ENCODE peak calls at places on chromosome 12, in ten cellular contexts. One of them, this sample, is unnamed.

GRCh38 chr12:75979181-75979580 is 52.4 kb downstream of the PHLDA1 start:
- DNase-seq in CD4-positive, alpha-beta T cell: no peak
- DNase-seq in left ventricle myocardium inferior: no peak
- DNase-seq in foreskin keratinocyte: peak; percentile 88
- DNase-seq in right atrium auricular region: no peak
- DNase-seq in PC-9: no peak
- DNase-seq in H9: no peak
- DNase-seq in stomach: no peak
- DNase-seq in neural progenitor cell: no peak
- DNase-seq in IMR-90: peak; percentile 66
- DNase-seq in this sample: peak; percentile 46

GRCh38 chr12:795305-795704 is 42.9 kb downstream of the WNK1 start:
- DNase-seq in CD4-positive, alpha-beta T cell: no peak
- DNase-seq in left ventricle myocardium inferior: no peak
- DNase-seq in foreskin keratinocyte: no peak
- DNase-seq in right atrium auricular region: no peak
- DNase-seq in PC-9: no peak
- DNase-seq in H9: no peak
- DNase-seq in stomach: no peak
- DNase-seq in neural progenitor cell: no peak
- DNase-seq in IMR-90: no peak
- DNase-seq in this sample: no peak

GRCh38 chr12:112894128-112894527 is 12.6 kb upstream of the OAS1 start:
- DNase-seq in CD4-positive, alpha-beta T cell: no peak
- DNase-seq in left ventricle myocardium inferior: no peak
- DNase-seq in foreskin keratinocyte: no peak
- DNase-seq in right atrium auricular region: no peak
- DNase-seq in PC-9: no peak
- DNase-seq in H9: no peak
- DNase-seq in stomach: no peak
- DNase-seq in neural progenitor cell: no peak
- DNase-seq in IMR-90: no peak
- DNase-seq in this sample: no peak

GRCh38 chr12:128205758-128206157 is 61.2 kb upstream of the TMEM132C start:
- DNase-seq in CD4-positive, alpha-beta T cell: no peak
- DNase-seq in left ventricle myocardium inferior: no peak
- DNase-seq in foreskin keratinocyte: no peak
- DNase-seq in right atrium auricular region: no peak
- DNase-seq in PC-9: no peak
- DNase-seq in H9: no peak
- DNase-seq in stomach: no peak
- DNase-seq in neural progenitor cell: no peak
- DNase-seq in IMR-90: no peak
- DNase-seq in this sample: no peak

GRCh38 chr12:60489071-60489470 is 893.2 kb downstream of the SLC16A7 start:
- DNase-seq in CD4-positive, alpha-beta T cell: no peak
- DNase-seq in left ventricle myocardium inferior: no peak
- DNase-seq in foreskin keratinocyte: peak; percentile 40
- DNase-seq in right atrium auricular region: no peak
- DNase-seq in PC-9: no peak
- DNase-seq in H9: no peak
- DNase-seq in stomach: no peak
- DNase-seq in neural progenitor cell: no peak
- DNase-seq in IMR-90: peak; percentile 57
- DNase-seq in this sample: no peak

GRCh38 chr12:96445743-96446655 is 43.4 kb upstream of the CFAP54 start:
- DNase-seq in CD4-positive, alpha-beta T cell: peak; percentile 12
- DNase-seq in left ventricle myocardium inferior: no peak
- DNase-seq in foreskin keratinocyte: peak; percentile 100
- DNase-seq in right atrium auricular region: no peak
- DNase-seq in PC-9: peak; percentile 40
- DNase-seq in H9: no peak
- DNase-seq in stomach: no peak
- DNase-seq in neural progenitor cell: no peak
- DNase-seq in IMR-90: peak; percentile 99
- DNase-seq in this sample: peak; percentile 94

GRCh38 chr12:87311206-87311605 is 718.0 kb downstream of the C12orf50 start:
- DNase-seq in CD4-positive, alpha-beta T cell: no peak
- DNase-seq in left ventricle myocardium inferior: no peak
- DNase-seq in foreskin keratinocyte: no peak
- DNase-seq in right atrium auricular region: no peak
- DNase-seq in PC-9: no peak
- DNase-seq in H9: no peak
- DNase-seq in stomach: no peak
- DNase-seq in neural progenitor cell: no peak
- DNase-seq in IMR-90: peak; percentile 23
- DNase-seq in this sample: no peak

GRCh38 chr12:108677381-108677780 is 43.7 kb upstream of the SELPLG start:
- DNase-seq in CD4-positive, alpha-beta T cell: no peak
- DNase-seq in left ventricle myocardium inferior: no peak
- DNase-seq in foreskin keratinocyte: no peak
- DNase-seq in right atrium auricular region: no peak
- DNase-seq in PC-9: no peak
- DNase-seq in H9: no peak
- DNase-seq in stomach: no peak
- DNase-seq in neural progenitor cell: no peak
- DNase-seq in IMR-90: no peak
- DNase-seq in this sample: no peak

GRCh38 chr12:24198070-24198469 is 248.6 kb upstream of the SOX5 start:
- DNase-seq in CD4-positive, alpha-beta T cell: no peak
- DNase-seq in left ventricle myocardium inferior: no peak
- DNase-seq in foreskin keratinocyte: no peak
- DNase-seq in right atrium auricular region: no peak
- DNase-seq in PC-9: no peak
- DNase-seq in H9: no peak
- DNase-seq in stomach: no peak
- DNase-seq in neural progenitor cell: no peak
- DNase-seq in IMR-90: peak; percentile 47
- DNase-seq in this sample: no peak

GRCh38 chr12:12819752-12820311 is 6.7 kb downstream of the DDX47 start:
- DNase-seq in CD4-positive, alpha-beta T cell: no peak
- DNase-seq in left ventricle myocardium inferior: no peak
- DNase-seq in foreskin keratinocyte: peak; percentile 89
- DNase-seq in right atrium auricular region: no peak
- DNase-seq in PC-9: peak; percentile 86
- DNase-seq in H9: no peak
- DNase-seq in stomach: no peak
- DNase-seq in neural progenitor cell: no peak
- DNase-seq in IMR-90: peak; percentile 96
- DNase-seq in this sample: peak; percentile 78

GRCh38 chr12:124804011-124804621 is 59.5 kb downstream of the SCARB1 start:
- DNase-seq in CD4-positive, alpha-beta T cell: no peak
- DNase-seq in left ventricle myocardium inferior: no peak
- DNase-seq in foreskin keratinocyte: no peak
- DNase-seq in right atrium auricular region: no peak
- DNase-seq in PC-9: no peak
- DNase-seq in H9: peak; percentile 72
- DNase-seq in stomach: peak; percentile 75
- DNase-seq in neural progenitor cell: peak; percentile 27
- DNase-seq in IMR-90: peak; percentile 13
- DNase-seq in this sample: no peak

GRCh38 chr12:111244673-111245072 is 124.2 kb downstream of the PHETA1 start:
- DNase-seq in CD4-positive, alpha-beta T cell: no peak
- DNase-seq in left ventricle myocardium inferior: no peak
- DNase-seq in foreskin keratinocyte: no peak
- DNase-seq in right atrium auricular region: no peak
- DNase-seq in PC-9: no peak
- DNase-seq in H9: no peak
- DNase-seq in stomach: no peak
- DNase-seq in neural progenitor cell: no peak
- DNase-seq in IMR-90: no peak
- DNase-seq in this sample: no peak

GRCh38 chr12:96078281-96078761 is 42.9 kb upstream of the LTA4H start:
- DNase-seq in CD4-positive, alpha-beta T cell: no peak
- DNase-seq in left ventricle myocardium inferior: peak; percentile 60
- DNase-seq in foreskin keratinocyte: no peak
- DNase-seq in right atrium auricular region: peak; percentile 69
- DNase-seq in PC-9: no peak
- DNase-seq in H9: no peak
- DNase-seq in stomach: peak; percentile 29
- DNase-seq in neural progenitor cell: no peak
- DNase-seq in IMR-90: peak; percentile 15
- DNase-seq in this sample: no peak

DNA sequence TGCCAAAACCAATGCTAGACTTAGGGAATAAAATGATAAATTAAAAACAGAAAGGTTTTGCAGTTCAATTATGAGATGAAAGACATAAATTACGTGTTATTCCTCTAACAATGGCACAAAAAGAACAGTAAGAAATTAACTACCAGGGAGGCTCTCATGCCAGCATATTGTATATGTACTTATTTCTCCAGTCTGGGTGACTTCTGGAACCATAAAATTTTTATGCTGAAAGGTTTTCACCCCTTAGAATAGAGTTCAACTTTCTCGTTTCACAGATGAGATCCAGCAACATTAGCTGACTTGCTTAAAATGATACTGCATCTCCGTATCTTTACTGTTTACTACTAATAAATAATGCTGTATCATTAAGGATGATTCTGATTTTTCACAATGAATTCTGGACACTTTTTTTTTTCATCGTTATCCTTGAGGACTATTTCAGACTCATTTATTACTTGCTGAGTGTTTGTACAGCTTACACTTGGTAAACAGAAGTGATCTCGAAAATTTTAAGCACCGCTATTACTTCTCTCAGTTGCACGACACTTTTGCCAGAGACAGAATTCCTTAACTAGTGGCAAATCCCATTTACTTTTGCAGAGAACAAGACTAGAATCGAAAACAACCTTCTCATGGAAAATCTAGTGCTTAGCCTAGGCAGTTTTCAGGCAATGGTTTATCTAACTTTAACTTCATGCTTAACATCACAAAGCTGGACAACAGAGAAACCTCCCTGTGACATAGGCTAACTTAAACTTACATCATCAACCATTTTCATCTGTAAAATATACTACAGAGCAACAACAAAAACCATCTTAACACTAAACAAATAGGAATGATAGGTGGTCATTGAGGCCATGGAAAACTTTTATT is 2.7 kb downstream of the RSRC2 start:
- DNase-seq in CD4-positive, alpha-beta T cell: no peak
- DNase-seq in left ventricle myocardium inferior: no peak
- DNase-seq in foreskin keratinocyte: no peak
- DNase-seq in right atrium auricular region: no peak
- DNase-seq in PC-9: no peak
- DNase-seq in H9: no peak
- DNase-seq in stomach: no peak
- DNase-seq in neural progenitor cell: no peak
- DNase-seq in IMR-90: peak; percentile 12
- DNase-seq in this sample: no peak
- H3K27ac ChIP-seq in CD4-positive, alpha-beta T cell: no peak overlapping the region
- H3K27ac ChIP-seq in left ventricle myocardium inferior: no peak overlapping the region
- H3K27ac ChIP-seq in foreskin keratinocyte: peak overlapping the region; percentile 71
- H3K27ac ChIP-seq in right atrium auricular region: peak overlapping the region; percentile 61
- H3K27ac ChIP-seq in PC-9: peak overlapping the region; percentile 35
- H3K27ac ChIP-seq in H9: no peak overlapping the region
- H3K27ac ChIP-seq in stomach: peak overlapping the region; percentile 98
- H3K27ac ChIP-seq in neural progenitor cell: no peak overlapping the region
- H3K27ac ChIP-seq in IMR-90: peak overlapping the region; percentile 27
- H3K27ac ChIP-seq in this sample: peak overlapping the region; percentile 93

GRCh38 chr12:120479458-120479857 is 9.9 kb upstream of the SRSF9 start:
- DNase-seq in CD4-positive, alpha-beta T cell: no peak
- DNase-seq in left ventricle myocardium inferior: no peak
- DNase-seq in foreskin keratinocyte: no peak
- DNase-seq in right atrium auricular region: no peak
- DNase-seq in PC-9: no peak
- DNase-seq in H9: no peak
- DNase-seq in stomach: no peak
- DNase-seq in neural progenitor cell: peak; percentile 22
- DNase-seq in IMR-90: no peak
- DNase-seq in this sample: no peak
- H3K27ac ChIP-seq in CD4-positive, alpha-beta T cell: no peak overlapping the region
- H3K27ac ChIP-seq in left ventricle myocardium inferior: no peak overlapping the region
- H3K27ac ChIP-seq in foreskin keratinocyte: no peak overlapping the region
- H3K27ac ChIP-seq in right atrium auricular region: no peak overlapping the region
- H3K27ac ChIP-seq in PC-9: peak overlapping the region; percentile 16
- H3K27ac ChIP-seq in H9: no peak overlapping the region
- H3K27ac ChIP-seq in stomach: no peak overlapping the region
- H3K27ac ChIP-seq in neural progenitor cell: no peak overlapping the region
- H3K27ac ChIP-seq in IMR-90: no peak overlapping the region
- H3K27ac ChIP-seq in this sample: peak overlapping the region; percentile 35

GRCh38 chr12:54405573-54405972 is 13.5 kb downstream of the ITGA5 start:
- DNase-seq in CD4-positive, alpha-beta T cell: no peak
- DNase-seq in left ventricle myocardium inferior: no peak
- DNase-seq in foreskin keratinocyte: no peak
- DNase-seq in right atrium auricular region: no peak
- DNase-seq in PC-9: no peak
- DNase-seq in H9: no peak
- DNase-seq in stomach: no peak
- DNase-seq in neural progenitor cell: no peak
- DNase-seq in IMR-90: no peak
- DNase-seq in this sample: no peak

GRCh38 chr12:54401127-54401526 is 16.6 kb upstream of the ZNF385A start:
- DNase-seq in CD4-positive, alpha-beta T cell: no peak
- DNase-seq in left ventricle myocardium inferior: no peak
- DNase-seq in foreskin keratinocyte: no peak
- DNase-seq in right atrium auricular region: no peak
- DNase-seq in PC-9: no peak
- DNase-seq in H9: no peak
- DNase-seq in stomach: no peak
- DNase-seq in neural progenitor cell: no peak
- DNase-seq in IMR-90: no peak
- DNase-seq in this sample: no peak

GRCh38 chr12:54404061-54405004 is 14.7 kb downstream of the ITGA5 start:
- DNase-seq in CD4-positive, alpha-beta T cell: peak; percentile 56
- DNase-seq in left ventricle myocardium inferior: no peak
- DNase-seq in foreskin keratinocyte: no peak
- DNase-seq in right atrium auricular region: no peak
- DNase-seq in PC-9: peak; percentile 28
- DNase-seq in H9: peak; percentile 84
- DNase-seq in stomach: peak; percentile 68
- DNase-seq in neural progenitor cell: peak; percentile 84
- DNase-seq in IMR-90: peak; percentile 56
- DNase-seq in this sample: no peak

GRCh38 chr12:54407183-54407905 is 11.7 kb downstream of the ITGA5 start:
- DNase-seq in CD4-positive, alpha-beta T cell: no peak
- DNase-seq in left ventricle myocardium inferior: no peak
- DNase-seq in foreskin keratinocyte: no peak
- DNase-seq in right atrium auricular region: no peak
- DNase-seq in PC-9: no peak
- DNase-seq in H9: no peak
- DNase-seq in stomach: no peak
- DNase-seq in neural progenitor cell: no peak
- DNase-seq in IMR-90: no peak
- DNase-seq in this sample: no peak

GRCh38 chr12:54405106-54405505 is 14.0 kb downstream of the ITGA5 start:
- DNase-seq in CD4-positive, alpha-beta T cell: no peak
- DNase-seq in left ventricle myocardium inferior: no peak
- DNase-seq in foreskin keratinocyte: no peak
- DNase-seq in right atrium auricular region: no peak
- DNase-seq in PC-9: no peak
- DNase-seq in H9: no peak
- DNase-seq in stomach: no peak
- DNase-seq in neural progenitor cell: no peak
- DNase-seq in IMR-90: no peak
- DNase-seq in this sample: no peak
- H3K27ac ChIP-seq in CD4-positive, alpha-beta T cell: peak overlapping the region; percentile 29
- H3K27ac ChIP-seq in left ventricle myocardium inferior: peak overlapping the region; percentile 51
- H3K27ac ChIP-seq in foreskin keratinocyte: no peak overlapping the region
- H3K27ac ChIP-seq in right atrium auricular region: peak overlapping the region; percentile 43
- H3K27ac ChIP-seq in PC-9: no peak overlapping the region
- H3K27ac ChIP-seq in H9: no peak overlapping the region
- H3K27ac ChIP-seq in stomach: peak overlapping the region; percentile 39
- H3K27ac ChIP-seq in neural progenitor cell: no peak overlapping the region
- H3K27ac ChIP-seq in IMR-90: no peak overlapping the region
- H3K27ac ChIP-seq in this sample: no peak overlapping the region

GRCh38 chr12:16346931-16347330 is 514 bp upstream of the MGST1 start:
- DNase-seq in CD4-positive, alpha-beta T cell: no peak
- DNase-seq in left ventricle myocardium inferior: no peak
- DNase-seq in foreskin keratinocyte: no peak
- DNase-seq in right atrium auricular region: no peak
- DNase-seq in PC-9: peak; percentile 30
- DNase-seq in H9: no peak
- DNase-seq in stomach: no peak
- DNase-seq in neural progenitor cell: no peak
- DNase-seq in IMR-90: no peak
- DNase-seq in this sample: no peak
- H3K27ac ChIP-seq in CD4-positive, alpha-beta T cell: no peak overlapping the region
- H3K27ac ChIP-seq in left ventricle myocardium inferior: peak overlapping the region; percentile 73
- H3K27ac ChIP-seq in foreskin keratinocyte: peak overlapping the region; percentile 19
- H3K27ac ChIP-seq in right atrium auricular region: peak overlapping the region; percentile 64
- H3K27ac ChIP-seq in PC-9: peak overlapping the region; percentile 96
- H3K27ac ChIP-seq in H9: peak overlapping the region; percentile 26
- H3K27ac ChIP-seq in stomach: peak overlapping the region; percentile 84
- H3K27ac ChIP-seq in neural progenitor cell: peak overlapping the region; percentile 64
- H3K27ac ChIP-seq in IMR-90: peak overlapping the region; percentile 98
- H3K27ac ChIP-seq in this sample: peak overlapping the region; percentile 95